ENCODE peak calls at places on chromosomes 2 and 18, in six cellular contexts. One of them, this sample, is unnamed.
A peak's percentile ranks its signal among the peaks of the same experiment; 100 is the strongest.

GRCh38 chr2:234147335-234147861 is 96.9 kb downstream of the SPP2 start:
- DNase-seq in NCI-H748 treated with DMSO at 0.1 percent for 48 hours: no peak
- DNase-seq in spleen: no peak
- DNase-seq in SJSA1: no peak
- DNase-seq in cardiac fibroblast: no peak
- DNase-seq in HFF-Myc: no peak
- DNase-seq in this sample: no peak

GRCh38 chr2:180732337-180732736 is 248.1 kb upstream of the UBE2E3 start:
- DNase-seq in NCI-H748 treated with DMSO at 0.1 percent for 48 hours: no peak
- DNase-seq in spleen: no peak
- DNase-seq in SJSA1: no peak
- DNase-seq in cardiac fibroblast: no peak
- DNase-seq in HFF-Myc: no peak
- DNase-seq in this sample: no peak

GRCh38 chr2:153595939-153596338 is 117.4 kb upstream of the RPRM start:
- DNase-seq in NCI-H748 treated with DMSO at 0.1 percent for 48 hours: peak; percentile 59
- DNase-seq in spleen: no peak
- DNase-seq in SJSA1: no peak
- DNase-seq in cardiac fibroblast: no peak
- DNase-seq in HFF-Myc: no peak
- DNase-seq in this sample: no peak

GRCh38 chr2:216651370-216651881 is 18.2 kb downstream of the IGFBP2 start:
- DNase-seq in NCI-H748 treated with DMSO at 0.1 percent for 48 hours: no peak
- DNase-seq in spleen: peak; percentile 39
- DNase-seq in SJSA1: no peak
- DNase-seq in cardiac fibroblast: peak; percentile 66
- DNase-seq in HFF-Myc: peak; percentile 61
- DNase-seq in this sample: peak; percentile 51

GRCh38 chr18:32257073-32257780 is 67.4 kb downstream of the MEP1B start:
- DNase-seq in NCI-H748 treated with DMSO at 0.1 percent for 48 hours: no peak
- DNase-seq in spleen: no peak
- DNase-seq in SJSA1: no peak
- DNase-seq in cardiac fibroblast: no peak
- DNase-seq in HFF-Myc: no peak
- DNase-seq in this sample: no peak

GRCh38 chr2:179344280-179344961 is 79.8 kb upstream of the SESTD1 start:
- DNase-seq in NCI-H748 treated with DMSO at 0.1 percent for 48 hours: no peak
- DNase-seq in spleen: no peak
- DNase-seq in SJSA1: no peak
- DNase-seq in cardiac fibroblast: peak; percentile 45
- DNase-seq in HFF-Myc: no peak
- DNase-seq in this sample: peak; percentile 10

GRCh38 chr18:48839819-48840490 is 110.8 kb downstream of the SMAD7 start:
- DNase-seq in NCI-H748 treated with DMSO at 0.1 percent for 48 hours: no peak
- DNase-seq in spleen: peak; percentile 32
- DNase-seq in SJSA1: no peak
- DNase-seq in cardiac fibroblast: no peak
- DNase-seq in HFF-Myc: no peak
- DNase-seq in this sample: no peak

GRCh38 chr2:96888082-96889011 is 18.5 kb upstream of the SEMA4C start:
- DNase-seq in NCI-H748 treated with DMSO at 0.1 percent for 48 hours: peak; percentile 41
- DNase-seq in spleen: no peak
- DNase-seq in SJSA1: no peak
- DNase-seq in cardiac fibroblast: no peak
- DNase-seq in HFF-Myc: no peak
- DNase-seq in this sample: peak; percentile 37

GRCh38 chr2:239288951-239289481 is 111.8 kb downstream of the HDAC4 start:
- DNase-seq in NCI-H748 treated with DMSO at 0.1 percent for 48 hours: no peak
- DNase-seq in spleen: peak; percentile 74
- DNase-seq in SJSA1: no peak
- DNase-seq in cardiac fibroblast: no peak
- DNase-seq in HFF-Myc: no peak
- DNase-seq in this sample: no peak

GRCh38 chr18:76258209-76258608 is 236.8 kb downstream of the ZNF516 start:
- DNase-seq in NCI-H748 treated with DMSO at 0.1 percent for 48 hours: no peak
- DNase-seq in spleen: no peak
- DNase-seq in SJSA1: no peak
- DNase-seq in cardiac fibroblast: no peak
- DNase-seq in HFF-Myc: no peak
- DNase-seq in this sample: no peak

GRCh38 chr18:57077786-57078552 is 68.9 kb upstream of the BOD1L2 start:
- DNase-seq in NCI-H748 treated with DMSO at 0.1 percent for 48 hours: no peak
- DNase-seq in spleen: peak; percentile 80
- DNase-seq in SJSA1: no peak
- DNase-seq in cardiac fibroblast: no peak
- DNase-seq in HFF-Myc: no peak
- DNase-seq in this sample: no peak

GRCh38 chr2:24025264-24025663 is 15.4 kb downstream of the MFSD2B start:
- DNase-seq in NCI-H748 treated with DMSO at 0.1 percent for 48 hours: no peak
- DNase-seq in spleen: no peak
- DNase-seq in SJSA1: no peak
- DNase-seq in cardiac fibroblast: no peak
- DNase-seq in HFF-Myc: no peak
- DNase-seq in this sample: no peak

GRCh38 chr2:164835302-164835701 is 6.3 kb downstream of the COBLL1 start:
- DNase-seq in NCI-H748 treated with DMSO at 0.1 percent for 48 hours: no peak
- DNase-seq in spleen: no peak
- DNase-seq in SJSA1: no peak
- DNase-seq in cardiac fibroblast: no peak
- DNase-seq in HFF-Myc: no peak
- DNase-seq in this sample: no peak

GRCh38 chr2:179020156-179020750 is 29.7 kb downstream of the CCDC141 start:
- DNase-seq in NCI-H748 treated with DMSO at 0.1 percent for 48 hours: peak; percentile 47
- DNase-seq in spleen: no peak
- DNase-seq in SJSA1: no peak
- DNase-seq in cardiac fibroblast: peak; percentile 19
- DNase-seq in HFF-Myc: no peak
- DNase-seq in this sample: peak; percentile 21

GRCh38 chr2:120053891-120054290 is 41.0 kb downstream of the EPB41L5 start:
- DNase-seq in NCI-H748 treated with DMSO at 0.1 percent for 48 hours: no peak
- DNase-seq in spleen: no peak
- DNase-seq in SJSA1: peak; percentile 26
- DNase-seq in cardiac fibroblast: peak; percentile 56
- DNase-seq in HFF-Myc: no peak
- DNase-seq in this sample: no peak

GRCh38 chr18:2515408-2515807 is 55.9 kb downstream of the METTL4 start:
- DNase-seq in NCI-H748 treated with DMSO at 0.1 percent for 48 hours: no peak
- DNase-seq in spleen: no peak
- DNase-seq in SJSA1: peak; percentile 92
- DNase-seq in cardiac fibroblast: peak; percentile 82
- DNase-seq in HFF-Myc: peak; percentile 63
- DNase-seq in this sample: peak; percentile 51

GRCh38 chr2:196137271-196137670 is 34.1 kb downstream of the STK17B start:
- DNase-seq in NCI-H748 treated with DMSO at 0.1 percent for 48 hours: no peak
- DNase-seq in spleen: no peak
- DNase-seq in SJSA1: no peak
- DNase-seq in cardiac fibroblast: peak; percentile 24
- DNase-seq in HFF-Myc: no peak
- DNase-seq in this sample: no peak

GRCh38 chr2:240431663-240432424 is 3.6 kb upstream of the GPC1 start:
- DNase-seq in NCI-H748 treated with DMSO at 0.1 percent for 48 hours: no peak
- DNase-seq in spleen: peak; percentile 71
- DNase-seq in SJSA1: no peak
- DNase-seq in cardiac fibroblast: no peak
- DNase-seq in HFF-Myc: no peak
- DNase-seq in this sample: no peak

GRCh38 chr2:85794491-85795121 is 40.8 kb downstream of the ATOH8 start:
- DNase-seq in NCI-H748 treated with DMSO at 0.1 percent for 48 hours: no peak
- DNase-seq in spleen: peak; percentile 57
- DNase-seq in SJSA1: no peak
- DNase-seq in cardiac fibroblast: no peak
- DNase-seq in HFF-Myc: no peak
- DNase-seq in this sample: no peak

GRCh38 chr2:974454-974853 is 23.8 kb downstream of the SNTG2 start:
- DNase-seq in NCI-H748 treated with DMSO at 0.1 percent for 48 hours: no peak
- DNase-seq in spleen: no peak
- DNase-seq in SJSA1: peak; percentile 51
- DNase-seq in cardiac fibroblast: no peak
- DNase-seq in HFF-Myc: no peak
- DNase-seq in this sample: no peak

GRCh38 chr2:230124235-230124634 is 55.5 kb upstream of the SLC16A14 start:
- DNase-seq in NCI-H748 treated with DMSO at 0.1 percent for 48 hours: no peak
- DNase-seq in spleen: no peak
- DNase-seq in SJSA1: no peak
- DNase-seq in cardiac fibroblast: no peak
- DNase-seq in HFF-Myc: no peak
- DNase-seq in this sample: no peak

GRCh38 chr2:134139615-134140014 is 114.3 kb upstream of the MGAT5 start:
- DNase-seq in NCI-H748 treated with DMSO at 0.1 percent for 48 hours: no peak
- DNase-seq in spleen: no peak
- DNase-seq in SJSA1: no peak
- DNase-seq in cardiac fibroblast: no peak
- DNase-seq in HFF-Myc: no peak
- DNase-seq in this sample: no peak